ENCODE peak calls at places on chromosomes 5 and 9, in five cellular contexts. One of them, this sample, is unnamed.

GRCh38 chr9:18060304-18060934 is 413.5 kb upstream of the ADAMTSL1 start:
- DNase-seq in CD4-positive, CD25-positive, alpha-beta regulatory T cell: no peak
- DNase-seq in kidney epithelial cell: no peak
- DNase-seq in effector memory CD4-positive, alpha-beta T cell: no peak
- DNase-seq in stimulated activated CD8-positive, alpha-beta memory T cell treated with anti-CD3 and anti-CD28 coated beads, Interleukin-15, amount 100 ng/mL, for 1 hour: no peak
- DNase-seq in this sample: no peak

GRCh38 chr5:68548959-68549676 is 333.6 kb downstream of the PIK3R1 start:
- DNase-seq in effector memory CD4-positive, alpha-beta T cell: no peak
- DNase-seq in CD4-positive, CD25-positive, alpha-beta regulatory T cell: no peak
- DNase-seq in kidney epithelial cell: no peak
- DNase-seq in stimulated activated CD8-positive, alpha-beta memory T cell treated with anti-CD3 and anti-CD28 coated beads, Interleukin-15, amount 100 ng/mL, for 1 hour: no peak
- DNase-seq in this sample: no peak

GRCh38 chr5:139388198-139388821 is 1.4 kb downstream of the MZB1 start:
- DNase-seq in CD4-positive, CD25-positive, alpha-beta regulatory T cell: no peak
- DNase-seq in kidney epithelial cell: no peak
- DNase-seq in stimulated activated CD8-positive, alpha-beta memory T cell treated with anti-CD3 and anti-CD28 coated beads, Interleukin-15, amount 100 ng/mL, for 1 hour: no peak
- DNase-seq in effector memory CD4-positive, alpha-beta T cell: no peak
- DNase-seq in this sample: peak; percentile 94

GRCh38 chr5:106637275-106637674 is 1033.5 kb downstream of the EFNA5 start:
- DNase-seq in kidney epithelial cell: no peak
- DNase-seq in stimulated activated CD8-positive, alpha-beta memory T cell treated with anti-CD3 and anti-CD28 coated beads, Interleukin-15, amount 100 ng/mL, for 1 hour: no peak
- DNase-seq in effector memory CD4-positive, alpha-beta T cell: no peak
- DNase-seq in CD4-positive, CD25-positive, alpha-beta regulatory T cell: no peak
- DNase-seq in this sample: no peak

GRCh38 chr9:135229701-135230385 is 142.4 kb downstream of the OLFM1 start:
- DNase-seq in CD4-positive, CD25-positive, alpha-beta regulatory T cell: no peak
- DNase-seq in kidney epithelial cell: no peak
- DNase-seq in effector memory CD4-positive, alpha-beta T cell: no peak
- DNase-seq in stimulated activated CD8-positive, alpha-beta memory T cell treated with anti-CD3 and anti-CD28 coated beads, Interleukin-15, amount 100 ng/mL, for 1 hour: no peak
- DNase-seq in this sample: no peak

GRCh38 chr5:61617039-61617438 is 285.0 kb downstream of the ZSWIM6 start:
- DNase-seq in kidney epithelial cell: no peak
- DNase-seq in CD4-positive, CD25-positive, alpha-beta regulatory T cell: no peak
- DNase-seq in stimulated activated CD8-positive, alpha-beta memory T cell treated with anti-CD3 and anti-CD28 coated beads, Interleukin-15, amount 100 ng/mL, for 1 hour: no peak
- DNase-seq in effector memory CD4-positive, alpha-beta T cell: no peak
- DNase-seq in this sample: no peak

GRCh38 chr9:79362100-79363081 is 209.4 kb upstream of the TLE4 start:
- DNase-seq in kidney epithelial cell: no peak
- DNase-seq in effector memory CD4-positive, alpha-beta T cell: no peak
- DNase-seq in CD4-positive, CD25-positive, alpha-beta regulatory T cell: no peak
- DNase-seq in stimulated activated CD8-positive, alpha-beta memory T cell treated with anti-CD3 and anti-CD28 coated beads, Interleukin-15, amount 100 ng/mL, for 1 hour: no peak
- DNase-seq in this sample: no peak

GRCh38 chr5:24161559-24161958 is 483.2 kb downstream of the CDH10 start:
- DNase-seq in effector memory CD4-positive, alpha-beta T cell: no peak
- DNase-seq in stimulated activated CD8-positive, alpha-beta memory T cell treated with anti-CD3 and anti-CD28 coated beads, Interleukin-15, amount 100 ng/mL, for 1 hour: no peak
- DNase-seq in CD4-positive, CD25-positive, alpha-beta regulatory T cell: no peak
- DNase-seq in kidney epithelial cell: no peak
- DNase-seq in this sample: no peak

GRCh38 chr9:74810200-74810599 is 77.5 kb downstream of the TRPM6 start:
- DNase-seq in kidney epithelial cell: no peak
- DNase-seq in effector memory CD4-positive, alpha-beta T cell: no peak
- DNase-seq in stimulated activated CD8-positive, alpha-beta memory T cell treated with anti-CD3 and anti-CD28 coated beads, Interleukin-15, amount 100 ng/mL, for 1 hour: no peak
- DNase-seq in CD4-positive, CD25-positive, alpha-beta regulatory T cell: no peak
- DNase-seq in this sample: no peak

GRCh38 chr9:21994996-21995651 is 533 bp downstream of the CDKN2B-AS1 start:
- DNase-seq in kidney epithelial cell: no peak
- DNase-seq in CD4-positive, CD25-positive, alpha-beta regulatory T cell: peak; percentile 70
- DNase-seq in stimulated activated CD8-positive, alpha-beta memory T cell treated with anti-CD3 and anti-CD28 coated beads, Interleukin-15, amount 100 ng/mL, for 1 hour: peak; percentile 39
- DNase-seq in effector memory CD4-positive, alpha-beta T cell: peak; percentile 76
- DNase-seq in this sample: no peak

GRCh38 chr5:39240750-39241149 is 21.4 kb upstream of the FYB1 start:
- DNase-seq in kidney epithelial cell: no peak
- DNase-seq in effector memory CD4-positive, alpha-beta T cell: no peak
- DNase-seq in CD4-positive, CD25-positive, alpha-beta regulatory T cell: no peak
- DNase-seq in stimulated activated CD8-positive, alpha-beta memory T cell treated with anti-CD3 and anti-CD28 coated beads, Interleukin-15, amount 100 ng/mL, for 1 hour: no peak
- DNase-seq in this sample: no peak

GRCh38 chr9:36092509-36093215 is 43.9 kb upstream of the GLIPR2 start:
- DNase-seq in CD4-positive, CD25-positive, alpha-beta regulatory T cell: no peak
- DNase-seq in stimulated activated CD8-positive, alpha-beta memory T cell treated with anti-CD3 and anti-CD28 coated beads, Interleukin-15, amount 100 ng/mL, for 1 hour: no peak
- DNase-seq in kidney epithelial cell: no peak
- DNase-seq in effector memory CD4-positive, alpha-beta T cell: no peak
- DNase-seq in this sample: peak; percentile 37

GRCh38 chr9:126164796-126165525 is 161.7 kb upstream of the MVB12B start:
- DNase-seq in kidney epithelial cell: no peak
- DNase-seq in stimulated activated CD8-positive, alpha-beta memory T cell treated with anti-CD3 and anti-CD28 coated beads, Interleukin-15, amount 100 ng/mL, for 1 hour: no peak
- DNase-seq in CD4-positive, CD25-positive, alpha-beta regulatory T cell: no peak
- DNase-seq in effector memory CD4-positive, alpha-beta T cell: no peak
- DNase-seq in this sample: no peak

GRCh38 chr5:80756292-80756691 is 101.5 kb upstream of the DHFR start:
- DNase-seq in kidney epithelial cell: no peak
- DNase-seq in CD4-positive, CD25-positive, alpha-beta regulatory T cell: no peak
- DNase-seq in stimulated activated CD8-positive, alpha-beta memory T cell treated with anti-CD3 and anti-CD28 coated beads, Interleukin-15, amount 100 ng/mL, for 1 hour: no peak
- DNase-seq in effector memory CD4-positive, alpha-beta T cell: no peak
- DNase-seq in this sample: no peak

GRCh38 chr5:159051431-159052281 is 48.1 kb downstream of the EBF1 start:
- DNase-seq in stimulated activated CD8-positive, alpha-beta memory T cell treated with anti-CD3 and anti-CD28 coated beads, Interleukin-15, amount 100 ng/mL, for 1 hour: no peak
- DNase-seq in CD4-positive, CD25-positive, alpha-beta regulatory T cell: no peak
- DNase-seq in kidney epithelial cell: no peak
- DNase-seq in effector memory CD4-positive, alpha-beta T cell: no peak
- DNase-seq in this sample: no peak

GRCh38 chr9:133023117-133023890 is 7.5 kb upstream of the GTF3C5 start:
- DNase-seq in stimulated activated CD8-positive, alpha-beta memory T cell treated with anti-CD3 and anti-CD28 coated beads, Interleukin-15, amount 100 ng/mL, for 1 hour: no peak
- DNase-seq in effector memory CD4-positive, alpha-beta T cell: peak; percentile 21
- DNase-seq in kidney epithelial cell: no peak
- DNase-seq in CD4-positive, CD25-positive, alpha-beta regulatory T cell: peak; percentile 16
- DNase-seq in this sample: peak; percentile 60

GRCh38 chr9:129615407-129616285 is 5.3 kb downstream of the C9orf50 start:
- DNase-seq in kidney epithelial cell: no peak
- DNase-seq in stimulated activated CD8-positive, alpha-beta memory T cell treated with anti-CD3 and anti-CD28 coated beads, Interleukin-15, amount 100 ng/mL, for 1 hour: no peak
- DNase-seq in effector memory CD4-positive, alpha-beta T cell: no peak
- DNase-seq in CD4-positive, CD25-positive, alpha-beta regulatory T cell: no peak
- DNase-seq in this sample: no peak

GRCh38 chr9:113591899-113592625 is 128.5 kb downstream of the RGS3 start:
- DNase-seq in kidney epithelial cell: no peak
- DNase-seq in CD4-positive, CD25-positive, alpha-beta regulatory T cell: no peak
- DNase-seq in effector memory CD4-positive, alpha-beta T cell: no peak
- DNase-seq in stimulated activated CD8-positive, alpha-beta memory T cell treated with anti-CD3 and anti-CD28 coated beads, Interleukin-15, amount 100 ng/mL, for 1 hour: no peak
- DNase-seq in this sample: no peak

GRCh38 chr9:107422189-107422802 is 67.3 kb downstream of the KLF4 start:
- DNase-seq in CD4-positive, CD25-positive, alpha-beta regulatory T cell: no peak
- DNase-seq in stimulated activated CD8-positive, alpha-beta memory T cell treated with anti-CD3 and anti-CD28 coated beads, Interleukin-15, amount 100 ng/mL, for 1 hour: no peak
- DNase-seq in kidney epithelial cell: peak; percentile 10
- DNase-seq in effector memory CD4-positive, alpha-beta T cell: no peak
- DNase-seq in this sample: peak; percentile 48

GRCh38 chr9:13898957-13899356 is 415.0 kb downstream of the NFIB start:
- DNase-seq in kidney epithelial cell: no peak
- DNase-seq in stimulated activated CD8-positive, alpha-beta memory T cell treated with anti-CD3 and anti-CD28 coated beads, Interleukin-15, amount 100 ng/mL, for 1 hour: no peak
- DNase-seq in effector memory CD4-positive, alpha-beta T cell: no peak
- DNase-seq in CD4-positive, CD25-positive, alpha-beta regulatory T cell: no peak
- DNase-seq in this sample: no peak

GRCh38 chr9:126754436-126755324 is 50.2 kb upstream of the ZBTB43 start:
- DNase-seq in CD4-positive, CD25-positive, alpha-beta regulatory T cell: no peak
- DNase-seq in kidney epithelial cell: no peak
- DNase-seq in effector memory CD4-positive, alpha-beta T cell: no peak
- DNase-seq in stimulated activated CD8-positive, alpha-beta memory T cell treated with anti-CD3 and anti-CD28 coated beads, Interleukin-15, amount 100 ng/mL, for 1 hour: no peak
- DNase-seq in this sample: no peak

GRCh38 chr5:60743511-60744314 is 43.7 kb upstream of the DEPDC1B start:
- DNase-seq in effector memory CD4-positive, alpha-beta T cell: no peak
- DNase-seq in stimulated activated CD8-positive, alpha-beta memory T cell treated with anti-CD3 and anti-CD28 coated beads, Interleukin-15, amount 100 ng/mL, for 1 hour: no peak
- DNase-seq in kidney epithelial cell: no peak
- DNase-seq in CD4-positive, CD25-positive, alpha-beta regulatory T cell: no peak
- DNase-seq in this sample: no peak

GRCh38 chr9:136169495-136169894 is 35.4 kb downstream of the LHX3 start:
- DNase-seq in CD4-positive, CD25-positive, alpha-beta regulatory T cell: no peak
- DNase-seq in kidney epithelial cell: no peak
- DNase-seq in stimulated activated CD8-positive, alpha-beta memory T cell treated with anti-CD3 and anti-CD28 coated beads, Interleukin-15, amount 100 ng/mL, for 1 hour: no peak
- DNase-seq in effector memory CD4-positive, alpha-beta T cell: no peak
- DNase-seq in this sample: no peak

GRCh38 chr5:131795128-131795719 is 1.6 kb downstream of the FNIP1 start:
- DNase-seq in effector memory CD4-positive, alpha-beta T cell: no peak
- DNase-seq in stimulated activated CD8-positive, alpha-beta memory T cell treated with anti-CD3 and anti-CD28 coated beads, Interleukin-15, amount 100 ng/mL, for 1 hour: no peak
- DNase-seq in CD4-positive, CD25-positive, alpha-beta regulatory T cell: no peak
- DNase-seq in kidney epithelial cell: no peak
- DNase-seq in this sample: no peak

GRCh38 chr9:34119713-34120112 is 6.8 kb downstream of the DCAF12 start:
- DNase-seq in effector memory CD4-positive, alpha-beta T cell: no peak
- DNase-seq in CD4-positive, CD25-positive, alpha-beta regulatory T cell: no peak
- DNase-seq in kidney epithelial cell: no peak
- DNase-seq in stimulated activated CD8-positive, alpha-beta memory T cell treated with anti-CD3 and anti-CD28 coated beads, Interleukin-15, amount 100 ng/mL, for 1 hour: no peak
- DNase-seq in this sample: no peak

GRCh38 chr5:159444441-159445082 is 114.3 kb upstream of the IL12B start:
- DNase-seq in CD4-positive, CD25-positive, alpha-beta regulatory T cell: no peak
- DNase-seq in kidney epithelial cell: no peak
- DNase-seq in effector memory CD4-positive, alpha-beta T cell: no peak
- DNase-seq in stimulated activated CD8-positive, alpha-beta memory T cell treated with anti-CD3 and anti-CD28 coated beads, Interleukin-15, amount 100 ng/mL, for 1 hour: no peak
- DNase-seq in this sample: peak; percentile 41

GRCh38 chr9:78187763-78188495 is 47.9 kb upstream of the CEP78 start:
- DNase-seq in kidney epithelial cell: no peak
- DNase-seq in CD4-positive, CD25-positive, alpha-beta regulatory T cell: no peak
- DNase-seq in stimulated activated CD8-positive, alpha-beta memory T cell treated with anti-CD3 and anti-CD28 coated beads, Interleukin-15, amount 100 ng/mL, for 1 hour: no peak
- DNase-seq in effector memory CD4-positive, alpha-beta T cell: no peak
- DNase-seq in this sample: no peak

GRCh38 chr5:14526493-14526892 is 55.1 kb upstream of the OTULINL start:
- DNase-seq in CD4-positive, CD25-positive, alpha-beta regulatory T cell: no peak
- DNase-seq in stimulated activated CD8-positive, alpha-beta memory T cell treated with anti-CD3 and anti-CD28 coated beads, Interleukin-15, amount 100 ng/mL, for 1 hour: no peak
- DNase-seq in kidney epithelial cell: no peak
- DNase-seq in effector memory CD4-positive, alpha-beta T cell: no peak
- DNase-seq in this sample: no peak

GRCh38 chr5:95822408-95823240 is at the start of gene GLRX:
- DNase-seq in CD4-positive, CD25-positive, alpha-beta regulatory T cell: peak; percentile 51
- DNase-seq in effector memory CD4-positive, alpha-beta T cell: peak; percentile 46
- DNase-seq in stimulated activated CD8-positive, alpha-beta memory T cell treated with anti-CD3 and anti-CD28 coated beads, Interleukin-15, amount 100 ng/mL, for 1 hour: no peak
- DNase-seq in kidney epithelial cell: peak; percentile 79
- DNase-seq in this sample: peak; percentile 83

GRCh38 chr5:139930406-139930805 is 112.7 kb downstream of the NRG2 start:
- DNase-seq in effector memory CD4-positive, alpha-beta T cell: no peak
- DNase-seq in kidney epithelial cell: no peak
- DNase-seq in CD4-positive, CD25-positive, alpha-beta regulatory T cell: no peak
- DNase-seq in stimulated activated CD8-positive, alpha-beta memory T cell treated with anti-CD3 and anti-CD28 coated beads, Interleukin-15, amount 100 ng/mL, for 1 hour: no peak
- DNase-seq in this sample: no peak

GRCh38 chr5:91123896-91124295 is 259.2 kb downstream of the ARRDC3 start:
- DNase-seq in CD4-positive, CD25-positive, alpha-beta regulatory T cell: no peak
- DNase-seq in kidney epithelial cell: no peak
- DNase-seq in stimulated activated CD8-positive, alpha-beta memory T cell treated with anti-CD3 and anti-CD28 coated beads, Interleukin-15, amount 100 ng/mL, for 1 hour: no peak
- DNase-seq in effector memory CD4-positive, alpha-beta T cell: no peak
- DNase-seq in this sample: no peak

GRCh38 chr5:777756-778161 is 6.8 kb downstream of the ZDHHC11B start:
- DNase-seq in CD4-positive, CD25-positive, alpha-beta regulatory T cell: no peak
- DNase-seq in effector memory CD4-positive, alpha-beta T cell: no peak
- DNase-seq in kidney epithelial cell: no peak
- DNase-seq in stimulated activated CD8-positive, alpha-beta memory T cell treated with anti-CD3 and anti-CD28 coated beads, Interleukin-15, amount 100 ng/mL, for 1 hour: no peak
- DNase-seq in this sample: no peak

GRCh38 chr5:124007675-124008398 is 495.9 kb downstream of the CSNK1G3 start:
- DNase-seq in stimulated activated CD8-positive, alpha-beta memory T cell treated with anti-CD3 and anti-CD28 coated beads, Interleukin-15, amount 100 ng/mL, for 1 hour: no peak
- DNase-seq in CD4-positive, CD25-positive, alpha-beta regulatory T cell: no peak
- DNase-seq in effector memory CD4-positive, alpha-beta T cell: no peak
- DNase-seq in kidney epithelial cell: no peak
- DNase-seq in this sample: no peak

GRCh38 chr5:119435436-119436132 is 16.7 kb upstream of the HSD17B4 start:
- DNase-seq in CD4-positive, CD25-positive, alpha-beta regulatory T cell: peak; percentile 40
- DNase-seq in stimulated activated CD8-positive, alpha-beta memory T cell treated with anti-CD3 and anti-CD28 coated beads, Interleukin-15, amount 100 ng/mL, for 1 hour: peak; percentile 48
- DNase-seq in effector memory CD4-positive, alpha-beta T cell: peak; percentile 53
- DNase-seq in kidney epithelial cell: peak; percentile 26
- DNase-seq in this sample: peak; percentile 74

GRCh38 chr9:130879863-130880411 is 16.7 kb downstream of the QRFP start:
- DNase-seq in stimulated activated CD8-positive, alpha-beta memory T cell treated with anti-CD3 and anti-CD28 coated beads, Interleukin-15, amount 100 ng/mL, for 1 hour: no peak
- DNase-seq in kidney epithelial cell: no peak
- DNase-seq in effector memory CD4-positive, alpha-beta T cell: no peak
- DNase-seq in CD4-positive, CD25-positive, alpha-beta regulatory T cell: no peak
- DNase-seq in this sample: no peak

GRCh38 chr9:134892221-134892620 is 11.6 kb downstream of the FCN2 start:
- DNase-seq in kidney epithelial cell: no peak
- DNase-seq in effector memory CD4-positive, alpha-beta T cell: no peak
- DNase-seq in stimulated activated CD8-positive, alpha-beta memory T cell treated with anti-CD3 and anti-CD28 coated beads, Interleukin-15, amount 100 ng/mL, for 1 hour: no peak
- DNase-seq in CD4-positive, CD25-positive, alpha-beta regulatory T cell: no peak
- DNase-seq in this sample: no peak

GRCh38 chr9:129197978-129198736 is 20.1 kb upstream of the IER5L start:
- DNase-seq in stimulated activated CD8-positive, alpha-beta memory T cell treated with anti-CD3 and anti-CD28 coated beads, Interleukin-15, amount 100 ng/mL, for 1 hour: no peak
- DNase-seq in kidney epithelial cell: peak; percentile 56
- DNase-seq in effector memory CD4-positive, alpha-beta T cell: no peak
- DNase-seq in CD4-positive, CD25-positive, alpha-beta regulatory T cell: no peak
- DNase-seq in this sample: no peak

GRCh38 chr5:73274870-73275756 is 102.1 kb downstream of the TMEM174 start:
- DNase-seq in effector memory CD4-positive, alpha-beta T cell: no peak
- DNase-seq in kidney epithelial cell: no peak
- DNase-seq in CD4-positive, CD25-positive, alpha-beta regulatory T cell: no peak
- DNase-seq in stimulated activated CD8-positive, alpha-beta memory T cell treated with anti-CD3 and anti-CD28 coated beads, Interleukin-15, amount 100 ng/mL, for 1 hour: no peak
- DNase-seq in this sample: no peak